ENCODE peak calls at places on chromosomes 5 and 9, in ten cellular contexts. One of them, this sample, is unnamed.

GRCh38 chr9:16246785-16247184 is 623.7 kb downstream of the BNC2 start:
- DNase-seq in mucosa of gallbladder: no peak
- DNase-seq in frontal cortex: no peak
- DNase-seq in activated CD4-positive, alpha-beta memory T cell treated with anti-CD3 and anti-CD28 coated beads, Interleukin-2, amount 10 ng/mL, durations not matched to agents 7 days and 5 days: no peak
- DNase-seq in nucleus accumbens: no peak
- DNase-seq in right lobe of liver: no peak
- DNase-seq in NCI-H1092: no peak
- DNase-seq in fibroblast of pulmonary artery: no peak
- DNase-seq in thoracic aorta: no peak
- DNase-seq in activated T-cell treated with anti-CD3 and anti-CD28 coated beads, Interleukin-2, amount 50 U/mL, for 48 hours: no peak
- DNase-seq in this sample: no peak

GRCh38 chr5:141680751-141681201 is 1.3 kb downstream of the ARAP3 start:
- DNase-seq in right lobe of liver: no peak
- DNase-seq in frontal cortex: no peak
- DNase-seq in mucosa of gallbladder: peak
- DNase-seq in fibroblast of pulmonary artery: peak
- DNase-seq in activated CD4-positive, alpha-beta memory T cell treated with anti-CD3 and anti-CD28 coated beads, Interleukin-2, amount 10 ng/mL, durations not matched to agents 7 days and 5 days: no peak
- DNase-seq in NCI-H1092: no peak
- DNase-seq in nucleus accumbens: no peak
- DNase-seq in thoracic aorta: no peak
- DNase-seq in activated T-cell treated with anti-CD3 and anti-CD28 coated beads, Interleukin-2, amount 50 U/mL, for 48 hours: no peak
- DNase-seq in this sample: no peak

GRCh38 chr5:108384741-108385140 is 2.8 kb upstream of the FBXL17 start:
- DNase-seq in activated T-cell treated with anti-CD3 and anti-CD28 coated beads, Interleukin-2, amount 50 U/mL, for 48 hours: no peak
- DNase-seq in nucleus accumbens: no peak
- DNase-seq in right lobe of liver: no peak
- DNase-seq in frontal cortex: no peak
- DNase-seq in mucosa of gallbladder: no peak
- DNase-seq in activated CD4-positive, alpha-beta memory T cell treated with anti-CD3 and anti-CD28 coated beads, Interleukin-2, amount 10 ng/mL, durations not matched to agents 7 days and 5 days: no peak
- DNase-seq in NCI-H1092: no peak
- DNase-seq in thoracic aorta: no peak
- DNase-seq in fibroblast of pulmonary artery: no peak
- DNase-seq in this sample: no peak

GRCh38 chr5:93915142-93915553 is 173.7 kb upstream of the POU5F2 start:
- DNase-seq in mucosa of gallbladder: no peak
- DNase-seq in activated T-cell treated with anti-CD3 and anti-CD28 coated beads, Interleukin-2, amount 50 U/mL, for 48 hours: no peak
- DNase-seq in nucleus accumbens: no peak
- DNase-seq in fibroblast of pulmonary artery: peak
- DNase-seq in thoracic aorta: no peak
- DNase-seq in activated CD4-positive, alpha-beta memory T cell treated with anti-CD3 and anti-CD28 coated beads, Interleukin-2, amount 10 ng/mL, durations not matched to agents 7 days and 5 days: no peak
- DNase-seq in NCI-H1092: peak
- DNase-seq in right lobe of liver: no peak
- DNase-seq in frontal cortex: no peak
- DNase-seq in this sample: peak

GRCh38 chr5:148384389-148384756 is 615 bp downstream of the FBXO38 start:
- DNase-seq in activated T-cell treated with anti-CD3 and anti-CD28 coated beads, Interleukin-2, amount 50 U/mL, for 48 hours: no peak
- DNase-seq in nucleus accumbens: no peak
- DNase-seq in right lobe of liver: no peak
- DNase-seq in activated CD4-positive, alpha-beta memory T cell treated with anti-CD3 and anti-CD28 coated beads, Interleukin-2, amount 10 ng/mL, durations not matched to agents 7 days and 5 days: no peak
- DNase-seq in fibroblast of pulmonary artery: no peak
- DNase-seq in thoracic aorta: no peak
- DNase-seq in NCI-H1092: no peak
- DNase-seq in mucosa of gallbladder: no peak
- DNase-seq in frontal cortex: no peak
- DNase-seq in this sample: no peak

GRCh38 chr9:16000826-16001225 is 448.0 kb downstream of the CCDC171 start:
- DNase-seq in frontal cortex: no peak
- DNase-seq in nucleus accumbens: no peak
- DNase-seq in fibroblast of pulmonary artery: no peak
- DNase-seq in right lobe of liver: no peak
- DNase-seq in mucosa of gallbladder: no peak
- DNase-seq in activated CD4-positive, alpha-beta memory T cell treated with anti-CD3 and anti-CD28 coated beads, Interleukin-2, amount 10 ng/mL, durations not matched to agents 7 days and 5 days: no peak
- DNase-seq in activated T-cell treated with anti-CD3 and anti-CD28 coated beads, Interleukin-2, amount 50 U/mL, for 48 hours: no peak
- DNase-seq in thoracic aorta: no peak
- DNase-seq in NCI-H1092: no peak
- DNase-seq in this sample: no peak

GRCh38 chr5:371811-372555 is 50.5 kb downstream of the AHRR start:
- DNase-seq in right lobe of liver: peak
- DNase-seq in fibroblast of pulmonary artery: peak
- DNase-seq in NCI-H1092: peak
- DNase-seq in mucosa of gallbladder: peak
- DNase-seq in activated CD4-positive, alpha-beta memory T cell treated with anti-CD3 and anti-CD28 coated beads, Interleukin-2, amount 10 ng/mL, durations not matched to agents 7 days and 5 days: peak
- DNase-seq in nucleus accumbens: no peak
- DNase-seq in frontal cortex: no peak
- DNase-seq in activated T-cell treated with anti-CD3 and anti-CD28 coated beads, Interleukin-2, amount 50 U/mL, for 48 hours: no peak
- DNase-seq in thoracic aorta: no peak
- DNase-seq in this sample: no peak

GRCh38 chr9:121976751-121977150 is 116.4 kb downstream of the TTLL11 start:
- DNase-seq in fibroblast of pulmonary artery: peak
- DNase-seq in NCI-H1092: no peak
- DNase-seq in activated T-cell treated with anti-CD3 and anti-CD28 coated beads, Interleukin-2, amount 50 U/mL, for 48 hours: no peak
- DNase-seq in mucosa of gallbladder: no peak
- DNase-seq in right lobe of liver: no peak
- DNase-seq in thoracic aorta: no peak
- DNase-seq in nucleus accumbens: no peak
- DNase-seq in frontal cortex: no peak
- DNase-seq in activated CD4-positive, alpha-beta memory T cell treated with anti-CD3 and anti-CD28 coated beads, Interleukin-2, amount 10 ng/mL, durations not matched to agents 7 days and 5 days: no peak
- DNase-seq in this sample: no peak

GRCh38 chr5:156477196-156477595 is 150.2 kb downstream of the SGCD start:
- DNase-seq in activated T-cell treated with anti-CD3 and anti-CD28 coated beads, Interleukin-2, amount 50 U/mL, for 48 hours: no peak
- DNase-seq in activated CD4-positive, alpha-beta memory T cell treated with anti-CD3 and anti-CD28 coated beads, Interleukin-2, amount 10 ng/mL, durations not matched to agents 7 days and 5 days: no peak
- DNase-seq in NCI-H1092: no peak
- DNase-seq in mucosa of gallbladder: no peak
- DNase-seq in fibroblast of pulmonary artery: no peak
- DNase-seq in frontal cortex: no peak
- DNase-seq in thoracic aorta: no peak
- DNase-seq in right lobe of liver: no peak
- DNase-seq in nucleus accumbens: no peak
- DNase-seq in this sample: no peak

GRCh38 chr5:122454522-122454921 is 142.5 kb downstream of the SNCAIP start:
- DNase-seq in right lobe of liver: no peak
- DNase-seq in mucosa of gallbladder: no peak
- DNase-seq in nucleus accumbens: no peak
- DNase-seq in NCI-H1092: no peak
- DNase-seq in thoracic aorta: no peak
- DNase-seq in activated CD4-positive, alpha-beta memory T cell treated with anti-CD3 and anti-CD28 coated beads, Interleukin-2, amount 10 ng/mL, durations not matched to agents 7 days and 5 days: no peak
- DNase-seq in frontal cortex: no peak
- DNase-seq in fibroblast of pulmonary artery: no peak
- DNase-seq in activated T-cell treated with anti-CD3 and anti-CD28 coated beads, Interleukin-2, amount 50 U/mL, for 48 hours: no peak
- DNase-seq in this sample: no peak

GRCh38 chr9:74555015-74555414 is 57.9 kb downstream of the RORB start:
- DNase-seq in frontal cortex: no peak
- DNase-seq in nucleus accumbens: no peak
- DNase-seq in activated CD4-positive, alpha-beta memory T cell treated with anti-CD3 and anti-CD28 coated beads, Interleukin-2, amount 10 ng/mL, durations not matched to agents 7 days and 5 days: no peak
- DNase-seq in NCI-H1092: peak
- DNase-seq in mucosa of gallbladder: no peak
- DNase-seq in activated T-cell treated with anti-CD3 and anti-CD28 coated beads, Interleukin-2, amount 50 U/mL, for 48 hours: no peak
- DNase-seq in right lobe of liver: no peak
- DNase-seq in fibroblast of pulmonary artery: no peak
- DNase-seq in thoracic aorta: no peak
- DNase-seq in this sample: no peak

GRCh38 chr9:87500894-87501656 is 3.4 kb downstream of the DAPK1 start:
- DNase-seq in mucosa of gallbladder: no peak
- DNase-seq in activated CD4-positive, alpha-beta memory T cell treated with anti-CD3 and anti-CD28 coated beads, Interleukin-2, amount 10 ng/mL, durations not matched to agents 7 days and 5 days: no peak
- DNase-seq in thoracic aorta: no peak
- DNase-seq in fibroblast of pulmonary artery: no peak
- DNase-seq in NCI-H1092: no peak
- DNase-seq in frontal cortex: no peak
- DNase-seq in activated T-cell treated with anti-CD3 and anti-CD28 coated beads, Interleukin-2, amount 50 U/mL, for 48 hours: no peak
- DNase-seq in nucleus accumbens: no peak
- DNase-seq in right lobe of liver: no peak
- DNase-seq in this sample: no peak

GRCh38 chr9:130193531-130194405 is 21.6 kb downstream of the NCS1 start:
- DNase-seq in right lobe of liver: no peak
- DNase-seq in NCI-H1092: peak
- DNase-seq in thoracic aorta: no peak
- DNase-seq in nucleus accumbens: peak
- DNase-seq in activated T-cell treated with anti-CD3 and anti-CD28 coated beads, Interleukin-2, amount 50 U/mL, for 48 hours: no peak
- DNase-seq in activated CD4-positive, alpha-beta memory T cell treated with anti-CD3 and anti-CD28 coated beads, Interleukin-2, amount 10 ng/mL, durations not matched to agents 7 days and 5 days: no peak
- DNase-seq in mucosa of gallbladder: no peak
- DNase-seq in fibroblast of pulmonary artery: no peak
- DNase-seq in frontal cortex: no peak
- DNase-seq in this sample: no peak

GRCh38 chr9:33614001-33614687 is 90.1 kb downstream of the ANKRD18B start:
- DNase-seq in mucosa of gallbladder: no peak
- DNase-seq in thoracic aorta: no peak
- DNase-seq in activated T-cell treated with anti-CD3 and anti-CD28 coated beads, Interleukin-2, amount 50 U/mL, for 48 hours: no peak
- DNase-seq in frontal cortex: no peak
- DNase-seq in fibroblast of pulmonary artery: no peak
- DNase-seq in NCI-H1092: no peak
- DNase-seq in nucleus accumbens: no peak
- DNase-seq in activated CD4-positive, alpha-beta memory T cell treated with anti-CD3 and anti-CD28 coated beads, Interleukin-2, amount 10 ng/mL, durations not matched to agents 7 days and 5 days: no peak
- DNase-seq in right lobe of liver: no peak
- DNase-seq in this sample: no peak

GRCh38 chr5:142800776-142801494 is 30.8 kb downstream of the ARHGAP26 start:
- DNase-seq in nucleus accumbens: no peak
- DNase-seq in right lobe of liver: no peak
- DNase-seq in NCI-H1092: no peak
- DNase-seq in activated CD4-positive, alpha-beta memory T cell treated with anti-CD3 and anti-CD28 coated beads, Interleukin-2, amount 10 ng/mL, durations not matched to agents 7 days and 5 days: peak
- DNase-seq in activated T-cell treated with anti-CD3 and anti-CD28 coated beads, Interleukin-2, amount 50 U/mL, for 48 hours: peak
- DNase-seq in thoracic aorta: no peak
- DNase-seq in mucosa of gallbladder: no peak
- DNase-seq in fibroblast of pulmonary artery: no peak
- DNase-seq in frontal cortex: no peak
- DNase-seq in this sample: peak

GRCh38 chr9:21904776-21905175 is 89.4 kb downstream of the CDKN2A start:
- DNase-seq in activated CD4-positive, alpha-beta memory T cell treated with anti-CD3 and anti-CD28 coated beads, Interleukin-2, amount 10 ng/mL, durations not matched to agents 7 days and 5 days: no peak
- DNase-seq in thoracic aorta: no peak
- DNase-seq in fibroblast of pulmonary artery: no peak
- DNase-seq in frontal cortex: no peak
- DNase-seq in nucleus accumbens: no peak
- DNase-seq in mucosa of gallbladder: no peak
- DNase-seq in NCI-H1092: no peak
- DNase-seq in right lobe of liver: no peak
- DNase-seq in activated T-cell treated with anti-CD3 and anti-CD28 coated beads, Interleukin-2, amount 50 U/mL, for 48 hours: no peak
- DNase-seq in this sample: no peak

GRCh38 chr9:33687779-33688178 is 107.6 kb upstream of the PRSS3 start:
- DNase-seq in frontal cortex: no peak
- DNase-seq in fibroblast of pulmonary artery: peak
- DNase-seq in thoracic aorta: no peak
- DNase-seq in activated T-cell treated with anti-CD3 and anti-CD28 coated beads, Interleukin-2, amount 50 U/mL, for 48 hours: no peak
- DNase-seq in nucleus accumbens: no peak
- DNase-seq in activated CD4-positive, alpha-beta memory T cell treated with anti-CD3 and anti-CD28 coated beads, Interleukin-2, amount 10 ng/mL, durations not matched to agents 7 days and 5 days: no peak
- DNase-seq in mucosa of gallbladder: no peak
- DNase-seq in NCI-H1092: peak
- DNase-seq in right lobe of liver: no peak
- DNase-seq in this sample: no peak

GRCh38 chr9:95379630-95380029 is 62.1 kb upstream of the FANCC start:
- DNase-seq in NCI-H1092: no peak
- DNase-seq in frontal cortex: no peak
- DNase-seq in activated T-cell treated with anti-CD3 and anti-CD28 coated beads, Interleukin-2, amount 50 U/mL, for 48 hours: no peak
- DNase-seq in activated CD4-positive, alpha-beta memory T cell treated with anti-CD3 and anti-CD28 coated beads, Interleukin-2, amount 10 ng/mL, durations not matched to agents 7 days and 5 days: peak
- DNase-seq in nucleus accumbens: no peak
- DNase-seq in right lobe of liver: no peak
- DNase-seq in mucosa of gallbladder: no peak
- DNase-seq in thoracic aorta: no peak
- DNase-seq in fibroblast of pulmonary artery: no peak
- DNase-seq in this sample: no peak

GRCh38 chr5:68922172-68922987 is 171.4 kb upstream of the SLC30A5 start:
- DNase-seq in right lobe of liver: no peak
- DNase-seq in thoracic aorta: no peak
- DNase-seq in mucosa of gallbladder: no peak
- DNase-seq in nucleus accumbens: no peak
- DNase-seq in activated T-cell treated with anti-CD3 and anti-CD28 coated beads, Interleukin-2, amount 50 U/mL, for 48 hours: no peak
- DNase-seq in NCI-H1092: no peak
- DNase-seq in activated CD4-positive, alpha-beta memory T cell treated with anti-CD3 and anti-CD28 coated beads, Interleukin-2, amount 10 ng/mL, durations not matched to agents 7 days and 5 days: no peak
- DNase-seq in fibroblast of pulmonary artery: no peak
- DNase-seq in frontal cortex: no peak
- DNase-seq in this sample: no peak

GRCh38 chr9:109101202-109101595 is 18.5 kb downstream of the TMEM245 start:
- DNase-seq in fibroblast of pulmonary artery: no peak
- DNase-seq in frontal cortex: no peak
- DNase-seq in mucosa of gallbladder: no peak
- DNase-seq in NCI-H1092: no peak
- DNase-seq in activated T-cell treated with anti-CD3 and anti-CD28 coated beads, Interleukin-2, amount 50 U/mL, for 48 hours: no peak
- DNase-seq in nucleus accumbens: no peak
- DNase-seq in activated CD4-positive, alpha-beta memory T cell treated with anti-CD3 and anti-CD28 coated beads, Interleukin-2, amount 10 ng/mL, durations not matched to agents 7 days and 5 days: no peak
- DNase-seq in thoracic aorta: no peak
- DNase-seq in right lobe of liver: no peak
- DNase-seq in this sample: no peak

GRCh38 chr9:136170291-136170901 is 34.5 kb downstream of the LHX3 start:
- DNase-seq in NCI-H1092: no peak
- DNase-seq in right lobe of liver: peak
- DNase-seq in mucosa of gallbladder: no peak
- DNase-seq in thoracic aorta: no peak
- DNase-seq in fibroblast of pulmonary artery: peak
- DNase-seq in nucleus accumbens: no peak
- DNase-seq in activated T-cell treated with anti-CD3 and anti-CD28 coated beads, Interleukin-2, amount 50 U/mL, for 48 hours: peak
- DNase-seq in activated CD4-positive, alpha-beta memory T cell treated with anti-CD3 and anti-CD28 coated beads, Interleukin-2, amount 10 ng/mL, durations not matched to agents 7 days and 5 days: peak
- DNase-seq in frontal cortex: no peak
- DNase-seq in this sample: peak

GRCh38 chr9:110622368-110622767 is 42.8 kb upstream of the SVEP1 start:
- DNase-seq in frontal cortex: no peak
- DNase-seq in mucosa of gallbladder: no peak
- DNase-seq in activated T-cell treated with anti-CD3 and anti-CD28 coated beads, Interleukin-2, amount 50 U/mL, for 48 hours: no peak
- DNase-seq in fibroblast of pulmonary artery: no peak
- DNase-seq in right lobe of liver: no peak
- DNase-seq in activated CD4-positive, alpha-beta memory T cell treated with anti-CD3 and anti-CD28 coated beads, Interleukin-2, amount 10 ng/mL, durations not matched to agents 7 days and 5 days: no peak
- DNase-seq in NCI-H1092: no peak
- DNase-seq in nucleus accumbens: no peak
- DNase-seq in thoracic aorta: no peak
- DNase-seq in this sample: no peak

GRCh38 chr9:75504721-75505120 is 385.8 kb upstream of the PCSK5 start:
- DNase-seq in activated T-cell treated with anti-CD3 and anti-CD28 coated beads, Interleukin-2, amount 50 U/mL, for 48 hours: no peak
- DNase-seq in mucosa of gallbladder: no peak
- DNase-seq in activated CD4-positive, alpha-beta memory T cell treated with anti-CD3 and anti-CD28 coated beads, Interleukin-2, amount 10 ng/mL, durations not matched to agents 7 days and 5 days: no peak
- DNase-seq in nucleus accumbens: no peak
- DNase-seq in frontal cortex: no peak
- DNase-seq in NCI-H1092: no peak
- DNase-seq in fibroblast of pulmonary artery: no peak
- DNase-seq in thoracic aorta: no peak
- DNase-seq in right lobe of liver: no peak
- DNase-seq in this sample: no peak

GRCh38 chr5:13831236-13831810 is 113.2 kb downstream of the DNAH5 start:
- DNase-seq in activated CD4-positive, alpha-beta memory T cell treated with anti-CD3 and anti-CD28 coated beads, Interleukin-2, amount 10 ng/mL, durations not matched to agents 7 days and 5 days: no peak
- DNase-seq in frontal cortex: no peak
- DNase-seq in fibroblast of pulmonary artery: no peak
- DNase-seq in right lobe of liver: no peak
- DNase-seq in mucosa of gallbladder: no peak
- DNase-seq in NCI-H1092: no peak
- DNase-seq in nucleus accumbens: no peak
- DNase-seq in thoracic aorta: no peak
- DNase-seq in activated T-cell treated with anti-CD3 and anti-CD28 coated beads, Interleukin-2, amount 50 U/mL, for 48 hours: no peak
- DNase-seq in this sample: no peak

GRCh38 chr9:97570899-97571298 is 62.3 kb downstream of the TSTD2 start:
- DNase-seq in activated CD4-positive, alpha-beta memory T cell treated with anti-CD3 and anti-CD28 coated beads, Interleukin-2, amount 10 ng/mL, durations not matched to agents 7 days and 5 days: no peak
- DNase-seq in NCI-H1092: no peak
- DNase-seq in thoracic aorta: no peak
- DNase-seq in fibroblast of pulmonary artery: no peak
- DNase-seq in mucosa of gallbladder: peak
- DNase-seq in frontal cortex: peak
- DNase-seq in activated T-cell treated with anti-CD3 and anti-CD28 coated beads, Interleukin-2, amount 50 U/mL, for 48 hours: peak
- DNase-seq in nucleus accumbens: peak
- DNase-seq in right lobe of liver: peak
- DNase-seq in this sample: no peak

GRCh38 chr9:37302277-37302676 is 120.2 kb upstream of the GRHPR start:
- DNase-seq in fibroblast of pulmonary artery: no peak
- DNase-seq in thoracic aorta: no peak
- DNase-seq in activated CD4-positive, alpha-beta memory T cell treated with anti-CD3 and anti-CD28 coated beads, Interleukin-2, amount 10 ng/mL, durations not matched to agents 7 days and 5 days: peak
- DNase-seq in right lobe of liver: no peak
- DNase-seq in NCI-H1092: peak
- DNase-seq in nucleus accumbens: no peak
- DNase-seq in mucosa of gallbladder: no peak
- DNase-seq in frontal cortex: no peak
- DNase-seq in activated T-cell treated with anti-CD3 and anti-CD28 coated beads, Interleukin-2, amount 50 U/mL, for 48 hours: no peak
- DNase-seq in this sample: peak

GRCh38 chr5:172503925-172504730 is 49.8 kb upstream of the SH3PXD2B start:
- DNase-seq in activated CD4-positive, alpha-beta memory T cell treated with anti-CD3 and anti-CD28 coated beads, Interleukin-2, amount 10 ng/mL, durations not matched to agents 7 days and 5 days: peak
- DNase-seq in thoracic aorta: no peak
- DNase-seq in mucosa of gallbladder: peak
- DNase-seq in frontal cortex: no peak
- DNase-seq in fibroblast of pulmonary artery: peak
- DNase-seq in NCI-H1092: no peak
- DNase-seq in right lobe of liver: peak
- DNase-seq in activated T-cell treated with anti-CD3 and anti-CD28 coated beads, Interleukin-2, amount 50 U/mL, for 48 hours: no peak
- DNase-seq in nucleus accumbens: no peak
- DNase-seq in this sample: no peak

GRCh38 chr5:34483442-34484033 is 172.6 kb upstream of the RAI14 start:
- DNase-seq in mucosa of gallbladder: no peak
- DNase-seq in right lobe of liver: no peak
- DNase-seq in activated T-cell treated with anti-CD3 and anti-CD28 coated beads, Interleukin-2, amount 50 U/mL, for 48 hours: no peak
- DNase-seq in nucleus accumbens: no peak
- DNase-seq in NCI-H1092: no peak
- DNase-seq in activated CD4-positive, alpha-beta memory T cell treated with anti-CD3 and anti-CD28 coated beads, Interleukin-2, amount 10 ng/mL, durations not matched to agents 7 days and 5 days: no peak
- DNase-seq in frontal cortex: no peak
- DNase-seq in fibroblast of pulmonary artery: no peak
- DNase-seq in thoracic aorta: no peak
- DNase-seq in this sample: no peak